ENCODE peak calls at places on chromosomes 3 and 15, in nine cellular contexts. T, X, M, E, N, H, G, W and D are unnamed samples.
A peak's percentile ranks its signal among the peaks of the same experiment; 100 is the strongest.

GRCh38 chr15:77858677-77859490 is 218.6 kb downstream of the TBC1D2B start:
- DNase-seq in T (no peak), X (no peak), M (no peak), E (no peak), N (no peak), H (peak; percentile 48), G (no peak), W (no peak), D (no peak)

GRCh38 chr3:59862686-59863085 is 812.9 kb upstream of the CFAP20DC start:
- DNase-seq in T (no peak), X (no peak), M (no peak), E (no peak), N (no peak), H (no peak), G (no peak), W (no peak), D (no peak)

GRCh38 chr3:132448211-132448961 is 31.1 kb downstream of the DNAJC13 start:
- DNase-seq in T (no peak), X (peak; percentile 33), M (no peak), E (peak; percentile 64), N (peak; percentile 76), H (no peak), G (no peak), W (no peak), D (no peak)

GRCh38 chr3:25548836-25549235 is 115.9 kb downstream of the TOP2B start:
- DNase-seq in T (no peak), X (no peak), M (no peak), E (no peak), N (no peak), H (no peak), G (no peak), W (no peak), D (no peak)

GRCh38 chr15:37134699-37135131 is 34.4 kb upstream of the MEIS2 start:
- DNase-seq in T (no peak), X (no peak), M (no peak), E (peak; percentile 71), N (no peak), H (no peak), G (no peak), W (peak; percentile 34), D (no peak)

GRCh38 chr3:151200586-151200985 is 2.4 kb downstream of the GPR171 start:
- DNase-seq in T (no peak), X (no peak), M (no peak), E (no peak), N (no peak), H (no peak), G (no peak), W (no peak), D (no peak)

GRCh38 chr15:66886241-66886675 is 179.1 kb upstream of the SMAD3 start:
- DNase-seq in T (no peak), X (no peak), M (no peak), E (no peak), N (no peak), H (no peak), G (no peak), W (no peak), D (no peak)

GRCh38 chr15:48761393-48762158 is 49.3 kb downstream of the CEP152 start:
- DNase-seq in T (no peak), X (no peak), M (no peak), E (no peak), N (no peak), H (no peak), G (no peak), W (no peak), D (no peak)

GRCh38 chr15:51649659-51650521 is 27.3 kb upstream of the DMXL2 start:
- DNase-seq in T (peak; percentile 9), X (no peak), M (no peak), E (peak; percentile 83), N (peak; percentile 29), H (no peak), G (peak; percentile 64), W (peak; percentile 68), D (peak; percentile 65)

GRCh38 chr3:65927576-65927975 is 111.1 kb downstream of the MAGI1 start:
- DNase-seq in T (no peak), X (no peak), M (no peak), E (no peak), N (no peak), H (no peak), G (no peak), W (peak; percentile 46), D (no peak)

DNA sequence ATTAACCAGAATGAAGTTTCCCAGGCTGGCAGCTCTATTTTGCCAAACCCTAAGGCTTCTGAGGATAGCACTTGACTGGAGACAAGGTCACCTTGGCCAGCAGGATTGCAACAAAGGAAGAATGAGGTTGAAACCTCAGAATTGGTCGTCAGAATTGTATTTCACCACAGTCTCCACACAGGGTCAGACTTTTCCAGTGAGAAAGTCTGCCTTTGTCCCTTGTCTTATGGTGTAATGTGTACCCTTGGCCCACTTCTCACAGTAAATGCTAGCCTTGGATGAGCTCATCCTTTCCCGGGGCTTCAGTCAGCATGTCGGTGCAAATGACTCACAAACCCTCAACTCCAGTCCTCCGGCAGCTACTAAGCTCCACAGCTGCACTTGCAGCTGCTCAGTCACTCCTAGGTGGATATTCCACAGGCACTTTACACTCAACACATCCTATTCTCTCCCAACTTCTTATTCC is 19.7 kb downstream of the SSR3 start:
- DNase-seq in T (peak; percentile 97), X (peak; percentile 52), M (no peak), E (peak; percentile 99), N (peak; percentile 70), H (peak; percentile 55), G (no peak), W (peak; percentile 96), D (no peak)
- TF ChIP-seq CTCF in T (peak; percentile 29), X (peak; percentile 38), M (no peak), E (no peak), N (no peak), H (no peak), G (peak; percentile 8), W (peak; percentile 75), D (no peak)

GRCh38 chr3:28317438-28318022 is 31.0 kb upstream of the ZCWPW2 start:
- DNase-seq in T (no peak), X (no peak), M (no peak), E (peak; percentile 60), N (no peak), H (no peak), G (peak; percentile 22), W (peak; percentile 57), D (peak; percentile 26)
- TF ChIP-seq CTCF in T (peak; percentile 52), X (peak; percentile 62), M (peak; percentile 59), E (peak; percentile 63), N (peak; percentile 56), H (peak; percentile 68), G (peak; percentile 42), W (peak; percentile 66), D (peak; percentile 40)

DNA sequence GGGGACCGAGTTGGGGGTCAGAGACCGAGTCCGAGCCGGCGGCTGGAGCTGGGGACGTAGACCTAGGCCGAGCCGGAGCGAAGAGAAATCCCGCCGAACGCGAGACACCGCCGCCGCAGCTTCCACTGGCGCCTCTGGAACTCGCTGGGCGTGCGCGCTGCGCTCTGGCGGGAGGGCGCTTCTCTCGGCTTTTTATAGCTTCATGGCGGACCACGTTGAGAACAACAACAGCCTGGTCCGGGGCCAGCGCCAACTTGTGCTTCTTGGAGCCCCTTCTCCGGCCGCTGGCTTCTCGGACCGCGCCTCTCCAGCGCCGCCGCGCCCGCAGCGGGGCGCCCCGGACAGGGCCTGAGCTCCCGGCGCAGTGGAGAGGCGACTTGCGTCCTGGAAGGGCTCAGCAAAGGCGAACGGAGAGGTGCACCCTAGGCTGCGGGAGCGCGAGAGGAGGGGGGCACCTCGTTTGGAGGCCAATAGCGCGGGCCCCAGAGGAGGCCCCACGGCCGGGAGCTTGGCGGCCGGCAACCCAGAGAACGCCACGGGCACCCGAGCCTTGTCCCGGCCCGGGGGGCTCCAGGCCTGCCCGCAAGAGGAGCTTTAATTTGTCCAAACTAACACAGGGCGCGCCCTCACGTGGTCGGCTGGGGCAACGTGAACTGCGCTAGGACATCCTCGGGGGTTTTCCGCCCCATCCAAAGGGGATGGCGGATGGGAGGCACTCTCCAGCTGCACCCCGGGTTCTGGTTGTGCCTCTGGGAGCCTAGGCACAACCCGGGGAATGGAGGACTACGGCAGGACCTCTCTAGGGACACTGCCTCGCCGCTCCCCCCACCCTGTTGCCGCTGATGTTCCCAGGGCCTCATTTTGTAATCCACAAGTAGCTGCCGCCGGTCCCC is 37.7 kb downstream of the HMCES start:
- DNase-seq in T (no peak), X (peak; percentile 87), M (peak; percentile 81), E (peak; percentile 91), N (peak; percentile 87), H (peak; percentile 88), G (peak; percentile 83), W (peak; percentile 68), D (peak; percentile 90)
- TF ChIP-seq CTCF in T (peak; percentile 70), X (peak; percentile 64), M (peak; percentile 65), E (peak; percentile 35), N (peak; percentile 46), H (peak; percentile 54), G (peak; percentile 79), W (peak; percentile 78), D (peak; percentile 71)

GRCh38 chr15:75436861-75437260 is 14.6 kb downstream of the SIN3A start:
- DNase-seq in T (no peak), X (no peak), M (no peak), E (no peak), N (no peak), H (no peak), G (no peak), W (no peak), D (no peak)
- TF ChIP-seq CTCF in T (no peak), X (no peak), M (no peak), E (no peak), N (no peak), H (no peak), G (no peak), W (no peak), D (no peak)

GRCh38 chr3:47669026-47669749 is 90.5 kb upstream of the CSPG5 start:
- DNase-seq in T (no peak), X (no peak), M (no peak), E (peak; percentile 31), N (no peak), H (no peak), G (no peak), W (no peak), D (no peak)
- TF ChIP-seq CTCF in T (no peak), X (no peak), M (no peak), E (no peak), N (no peak), H (no peak), G (no peak), W (no peak), D (no peak)

GRCh38 chr3:169236662-169237174 is 426.8 kb downstream of the MECOM start:
- DNase-seq in T (no peak), X (no peak), M (no peak), E (no peak), N (no peak), H (no peak), G (no peak), W (no peak), D (no peak)
- TF ChIP-seq CTCF in T (no peak), X (no peak), M (no peak), E (no peak), N (no peak), H (no peak), G (no peak), W (no peak), D (no peak)